ENCODE peak calls at places on chromosomes 3 and 15, in eight cellular contexts. Z is activated T-helper 9 cell treated with anti-CD3 and anti-CD28 coated beads, Interleukin-2, amount 50 U/mL, for 16 hours; R is nephron progenitor cell; A is myocyte; L is AG20443; F is K562; C is ACHN; Y is cerebellum. O is an unnamed sample.

GRCh38 chr3:97763586-97764148 is 891 bp upstream of the ARL6 start:
- DNase-seq in Z (no peak), R (peak), A (no peak), L (no peak), F (peak), C (no peak), Y (no peak), O (no peak)

GRCh38 chr15:62085740-62086139 is 19.0 kb downstream of the C2CD4A start:
- DNase-seq in Z (no peak), R (no peak), A (no peak), L (no peak), F (no peak), C (no peak), Y (no peak), O (peak)

GRCh38 chr3:74897006-74897405 is 282.5 kb upstream of the CNTN3 start:
- DNase-seq in Z (no peak), R (no peak), A (no peak), L (peak), F (no peak), C (peak), Y (no peak), O (peak)

GRCh38 chr15:60070838-60071493 is 66.9 kb downstream of the FOXB1 start:
- DNase-seq in Z (no peak), R (no peak), A (no peak), L (no peak), F (no peak), C (peak), Y (no peak), O (no peak)

GRCh38 chr3:4980229-4981159 is 1.3 kb downstream of the BHLHE40 start:
- DNase-seq in Z (peak), R (peak), A (peak), L (peak), F (peak), C (peak), Y (peak), O (peak)

GRCh38 chr3:128863560-128863959 is 15.9 kb upstream of the ACAD9 start:
- DNase-seq in Z (no peak), R (no peak), A (no peak), L (no peak), F (no peak), C (no peak), Y (no peak), O (no peak)

GRCh38 chr3:100706365-100706764 is 2.9 kb upstream of the TFG start:
- DNase-seq in Z (no peak), R (no peak), A (peak), L (no peak), F (no peak), C (no peak), Y (no peak), O (no peak)

GRCh38 chr15:99122831-99123705 is 18.2 kb downstream of the SYNM start:
- DNase-seq in Z (no peak), R (no peak), A (no peak), L (no peak), F (no peak), C (no peak), Y (no peak), O (no peak)

GRCh38 chr15:35307026-35307425 is 221.9 kb upstream of the NANOGP8 start:
- DNase-seq in Z (no peak), R (no peak), A (no peak), L (no peak), F (no peak), C (no peak), Y (no peak), O (no peak)

GRCh38 chr3:170107926-170108325 is 70.1 kb downstream of the GPR160 start:
- DNase-seq in Z (no peak), R (no peak), A (peak), L (peak), F (no peak), C (no peak), Y (no peak), O (no peak)

GRCh38 chr3:63383040-63383439 is 104.9 kb downstream of the SYNPR start:
- DNase-seq in Z (no peak), R (no peak), A (no peak), L (no peak), F (no peak), C (no peak), Y (no peak), O (no peak)

GRCh38 chr3:95154775-95155174 is 1091.9 kb downstream of the NSUN3 start:
- DNase-seq in Z (no peak), R (no peak), A (peak), L (no peak), F (no peak), C (no peak), Y (no peak), O (peak)

GRCh38 chr15:71085809-71086208 is 29.5 kb upstream of the THSD4 start:
- DNase-seq in Z (no peak), R (no peak), A (no peak), L (no peak), F (no peak), C (no peak), Y (no peak), O (no peak)

GRCh38 chr15:36951747-36952247 is 148.6 kb downstream of the MEIS2 start:
- DNase-seq in Z (no peak), R (peak), A (peak), L (peak), F (peak), C (no peak), Y (no peak), O (peak)